ENCODE peak calls at places on chromosomes 2 and 18, in ten cellular contexts. One of them, this sample, is unnamed.

GRCh38 chr2:84830095-84830494 is 50.8 kb downstream of the TRABD2A start:
- DNase-seq in cardiac muscle cell: peak
- DNase-seq in IMR-90: no peak
- DNase-seq in GM06990: no peak
- DNase-seq in A549: no peak
- DNase-seq in Panc1: no peak
- DNase-seq in choroid plexus epithelial cell: peak
- DNase-seq in trophoblast cell: peak
- DNase-seq in gastrocnemius medialis: peak
- DNase-seq in H1: no peak
- DNase-seq in this sample: no peak

GRCh38 chr2:2046497-2046896 is 284.6 kb downstream of the MYT1L start:
- DNase-seq in Panc1: no peak
- DNase-seq in choroid plexus epithelial cell: no peak
- DNase-seq in trophoblast cell: no peak
- DNase-seq in H1: no peak
- DNase-seq in gastrocnemius medialis: no peak
- DNase-seq in GM06990: no peak
- DNase-seq in IMR-90: no peak
- DNase-seq in cardiac muscle cell: no peak
- DNase-seq in A549: no peak
- DNase-seq in this sample: no peak

GRCh38 chr18:21117385-21118135 is 5.9 kb upstream of the ROCK1 start:
- DNase-seq in IMR-90: peak
- DNase-seq in choroid plexus epithelial cell: peak
- DNase-seq in GM06990: no peak
- DNase-seq in A549: no peak
- DNase-seq in cardiac muscle cell: peak
- DNase-seq in gastrocnemius medialis: peak
- DNase-seq in Panc1: no peak
- DNase-seq in trophoblast cell: peak
- DNase-seq in H1: no peak
- DNase-seq in this sample: no peak

GRCh38 chr2:237351046-237351445 is 62.9 kb downstream of the COL6A3 start:
- DNase-seq in H1: no peak
- DNase-seq in Panc1: no peak
- DNase-seq in GM06990: no peak
- DNase-seq in choroid plexus epithelial cell: no peak
- DNase-seq in IMR-90: no peak
- DNase-seq in A549: no peak
- DNase-seq in cardiac muscle cell: no peak
- DNase-seq in gastrocnemius medialis: no peak
- DNase-seq in trophoblast cell: no peak
- DNase-seq in this sample: no peak

GRCh38 chr2:84435331-84436081 is 23.6 kb downstream of the SUCLG1 start:
- DNase-seq in H1: no peak
- DNase-seq in Panc1: no peak
- DNase-seq in choroid plexus epithelial cell: peak
- DNase-seq in GM06990: no peak
- DNase-seq in A549: no peak
- DNase-seq in trophoblast cell: no peak
- DNase-seq in cardiac muscle cell: peak
- DNase-seq in IMR-90: peak
- DNase-seq in gastrocnemius medialis: no peak
- DNase-seq in this sample: no peak

GRCh38 chr2:17317439-17317976 is 200.7 kb downstream of the RAD51AP2 start:
- DNase-seq in A549: no peak
- DNase-seq in gastrocnemius medialis: no peak
- DNase-seq in choroid plexus epithelial cell: peak
- DNase-seq in IMR-90: no peak
- DNase-seq in H1: no peak
- DNase-seq in cardiac muscle cell: no peak
- DNase-seq in GM06990: no peak
- DNase-seq in Panc1: no peak
- DNase-seq in trophoblast cell: no peak
- DNase-seq in this sample: no peak

GRCh38 chr2:70596739-70597138 is 43.1 kb upstream of the TGFA start:
- DNase-seq in choroid plexus epithelial cell: peak
- DNase-seq in H1: no peak
- DNase-seq in gastrocnemius medialis: no peak
- DNase-seq in GM06990: no peak
- DNase-seq in trophoblast cell: no peak
- DNase-seq in IMR-90: no peak
- DNase-seq in cardiac muscle cell: no peak
- DNase-seq in A549: no peak
- DNase-seq in Panc1: no peak
- DNase-seq in this sample: no peak

GRCh38 chr2:25632396-25632795 is 41.0 kb downstream of the DTNB start:
- DNase-seq in H1: no peak
- DNase-seq in gastrocnemius medialis: no peak
- DNase-seq in trophoblast cell: no peak
- DNase-seq in Panc1: no peak
- DNase-seq in choroid plexus epithelial cell: no peak
- DNase-seq in cardiac muscle cell: no peak
- DNase-seq in IMR-90: no peak
- DNase-seq in A549: no peak
- DNase-seq in GM06990: no peak
- DNase-seq in this sample: no peak

GRCh38 chr2:12269041-12269972 is 447.4 kb upstream of the TRIB2 start:
- DNase-seq in H1: no peak
- DNase-seq in Panc1: no peak
- DNase-seq in choroid plexus epithelial cell: no peak
- DNase-seq in cardiac muscle cell: no peak
- DNase-seq in trophoblast cell: no peak
- DNase-seq in A549: no peak
- DNase-seq in IMR-90: no peak
- DNase-seq in gastrocnemius medialis: no peak
- DNase-seq in GM06990: no peak
- DNase-seq in this sample: no peak

GRCh38 chr2:226585130-226585561 is 214.5 kb downstream of the IRS1 start:
- DNase-seq in H1: no peak
- DNase-seq in gastrocnemius medialis: no peak
- DNase-seq in IMR-90: no peak
- DNase-seq in GM06990: no peak
- DNase-seq in Panc1: no peak
- DNase-seq in choroid plexus epithelial cell: no peak
- DNase-seq in cardiac muscle cell: no peak
- DNase-seq in trophoblast cell: no peak
- DNase-seq in A549: no peak
- DNase-seq in this sample: no peak

GRCh38 chr2:161101406-161101805 is 58.8 kb upstream of the TANK start:
- DNase-seq in choroid plexus epithelial cell: no peak
- DNase-seq in A549: no peak
- DNase-seq in H1: no peak
- DNase-seq in gastrocnemius medialis: no peak
- DNase-seq in GM06990: no peak
- DNase-seq in cardiac muscle cell: no peak
- DNase-seq in Panc1: no peak
- DNase-seq in IMR-90: no peak
- DNase-seq in trophoblast cell: no peak
- DNase-seq in this sample: no peak

GRCh38 chr2:176110975-176111663 is 4.0 kb downstream of the HOXD11 start:
- DNase-seq in trophoblast cell: peak
- DNase-seq in A549: peak
- DNase-seq in choroid plexus epithelial cell: peak
- DNase-seq in GM06990: no peak
- DNase-seq in H1: peak
- DNase-seq in cardiac muscle cell: peak
- DNase-seq in gastrocnemius medialis: no peak
- DNase-seq in Panc1: no peak
- DNase-seq in IMR-90: peak
- DNase-seq in this sample: no peak

GRCh38 chr2:112343827-112344585 is 68.6 kb downstream of the ZC3H6 start:
- DNase-seq in H1: no peak
- DNase-seq in GM06990: peak
- DNase-seq in A549: no peak
- DNase-seq in IMR-90: peak
- DNase-seq in cardiac muscle cell: peak
- DNase-seq in Panc1: no peak
- DNase-seq in trophoblast cell: no peak
- DNase-seq in choroid plexus epithelial cell: no peak
- DNase-seq in gastrocnemius medialis: no peak
- DNase-seq in this sample: peak

GRCh38 chr2:69771461-69771860 is 29.5 kb downstream of the ANXA4 start:
- DNase-seq in gastrocnemius medialis: peak
- DNase-seq in Panc1: no peak
- DNase-seq in A549: no peak
- DNase-seq in GM06990: no peak
- DNase-seq in H1: no peak
- DNase-seq in cardiac muscle cell: no peak
- DNase-seq in choroid plexus epithelial cell: no peak
- DNase-seq in trophoblast cell: no peak
- DNase-seq in IMR-90: peak
- DNase-seq in this sample: no peak

GRCh38 chr2:60441791-60442190 is 111.7 kb downstream of the BCL11A start:
- DNase-seq in cardiac muscle cell: no peak
- DNase-seq in choroid plexus epithelial cell: no peak
- DNase-seq in Panc1: no peak
- DNase-seq in IMR-90: peak
- DNase-seq in GM06990: no peak
- DNase-seq in H1: no peak
- DNase-seq in gastrocnemius medialis: no peak
- DNase-seq in A549: no peak
- DNase-seq in trophoblast cell: peak
- DNase-seq in this sample: no peak

GRCh38 chr2:42859006-42859552 is 66.7 kb upstream of the HAAO start:
- DNase-seq in cardiac muscle cell: peak
- DNase-seq in GM06990: no peak
- DNase-seq in IMR-90: peak
- DNase-seq in trophoblast cell: peak
- DNase-seq in gastrocnemius medialis: no peak
- DNase-seq in H1: peak
- DNase-seq in A549: peak
- DNase-seq in Panc1: peak
- DNase-seq in choroid plexus epithelial cell: peak
- DNase-seq in this sample: peak

GRCh38 chr2:229715895-229716507 is 1.6 kb upstream of the DNER start:
- DNase-seq in choroid plexus epithelial cell: peak
- DNase-seq in A549: peak
- DNase-seq in GM06990: no peak
- DNase-seq in cardiac muscle cell: peak
- DNase-seq in H1: peak
- DNase-seq in IMR-90: no peak
- DNase-seq in trophoblast cell: no peak
- DNase-seq in Panc1: peak
- DNase-seq in gastrocnemius medialis: no peak
- DNase-seq in this sample: no peak

GRCh38 chr2:88658890-88659881 is 31.9 kb upstream of the EIF2AK3 start:
- DNase-seq in H1: no peak
- DNase-seq in choroid plexus epithelial cell: peak
- DNase-seq in Panc1: no peak
- DNase-seq in cardiac muscle cell: peak
- DNase-seq in trophoblast cell: no peak
- DNase-seq in IMR-90: peak
- DNase-seq in GM06990: no peak
- DNase-seq in A549: no peak
- DNase-seq in gastrocnemius medialis: peak
- DNase-seq in this sample: no peak
- H3K4me3 ChIP-seq in H1: peak
- H3K4me3 ChIP-seq in choroid plexus epithelial cell: no peak
- H3K4me3 ChIP-seq in Panc1: no peak
- H3K4me3 ChIP-seq in cardiac muscle cell: no peak
- H3K4me3 ChIP-seq in trophoblast cell: no peak
- H3K4me3 ChIP-seq in IMR-90: peak
- H3K4me3 ChIP-seq in GM06990: no peak
- H3K4me3 ChIP-seq in A549: no peak
- H3K4me3 ChIP-seq in gastrocnemius medialis: peak
- H3K4me3 ChIP-seq in this sample: no peak

DNA sequence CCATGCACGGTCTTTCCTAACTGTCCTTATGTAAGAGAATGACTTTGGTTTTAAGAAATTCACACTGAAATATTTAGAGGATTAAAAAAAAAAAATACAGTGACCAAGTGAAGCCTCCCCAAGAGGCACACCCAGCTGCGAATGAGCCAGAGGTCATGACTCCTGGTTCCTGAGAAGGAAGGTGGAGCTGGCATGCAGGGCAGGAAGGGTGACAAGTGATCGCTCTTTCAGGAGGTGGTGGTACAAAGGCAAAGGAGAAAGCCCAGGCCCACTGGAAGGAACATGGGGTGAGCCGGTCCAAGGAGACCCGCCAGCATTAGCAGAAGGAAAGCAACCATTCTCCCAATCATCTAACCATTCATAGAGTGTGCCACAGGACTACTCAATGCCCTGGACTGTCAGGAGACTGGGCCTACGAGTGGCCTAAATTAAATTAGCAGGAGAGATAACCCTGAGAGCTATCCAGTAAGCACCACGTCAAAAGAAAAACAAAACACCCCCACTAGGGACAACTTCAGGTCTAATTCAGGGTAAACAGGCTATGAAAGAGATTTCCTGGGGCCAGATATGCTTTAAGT is 7.8 kb downstream of the INO80C start:
- DNase-seq in gastrocnemius medialis: no peak
- DNase-seq in A549: no peak
- DNase-seq in cardiac muscle cell: no peak
- DNase-seq in GM06990: no peak
- DNase-seq in choroid plexus epithelial cell: no peak
- DNase-seq in trophoblast cell: no peak
- DNase-seq in IMR-90: no peak
- DNase-seq in H1: no peak
- DNase-seq in Panc1: no peak
- DNase-seq in this sample: no peak
- H3K4me3 ChIP-seq in gastrocnemius medialis: no peak
- H3K4me3 ChIP-seq in A549: no peak
- H3K4me3 ChIP-seq in cardiac muscle cell: no peak
- H3K4me3 ChIP-seq in GM06990: no peak
- H3K4me3 ChIP-seq in choroid plexus epithelial cell: no peak
- H3K4me3 ChIP-seq in trophoblast cell: no peak
- H3K4me3 ChIP-seq in IMR-90: no peak
- H3K4me3 ChIP-seq in H1: no peak
- H3K4me3 ChIP-seq in Panc1: no peak
- H3K4me3 ChIP-seq in this sample: no peak

DNA sequence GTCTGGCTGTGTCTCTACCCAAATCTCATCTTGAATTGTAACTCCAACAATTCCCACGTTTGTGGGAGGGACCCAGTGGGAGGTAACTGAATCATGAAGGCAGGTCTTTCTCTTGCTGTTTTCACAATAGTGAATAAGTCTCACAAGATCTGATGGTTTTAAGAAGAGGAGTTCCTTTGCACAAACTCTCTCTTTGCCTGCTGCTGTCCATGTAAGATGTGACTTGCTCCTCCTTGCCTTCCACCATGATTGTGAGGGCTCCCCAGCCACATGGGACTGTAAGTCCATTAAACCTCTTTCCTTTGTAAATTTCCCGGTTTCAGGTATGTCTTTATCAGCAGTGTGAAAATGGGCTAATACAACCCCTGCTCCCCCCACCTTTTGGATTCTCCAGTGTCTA is 23.8 kb downstream of the VWA3B start:
- DNase-seq in choroid plexus epithelial cell: no peak
- DNase-seq in H1: no peak
- DNase-seq in gastrocnemius medialis: no peak
- DNase-seq in cardiac muscle cell: no peak
- DNase-seq in Panc1: no peak
- DNase-seq in IMR-90: no peak
- DNase-seq in trophoblast cell: no peak
- DNase-seq in GM06990: no peak
- DNase-seq in A549: no peak
- DNase-seq in this sample: no peak
- H3K4me3 ChIP-seq in choroid plexus epithelial cell: no peak
- H3K4me3 ChIP-seq in H1: no peak
- H3K4me3 ChIP-seq in gastrocnemius medialis: no peak
- H3K4me3 ChIP-seq in cardiac muscle cell: no peak
- H3K4me3 ChIP-seq in Panc1: no peak
- H3K4me3 ChIP-seq in IMR-90: no peak
- H3K4me3 ChIP-seq in trophoblast cell: no peak
- H3K4me3 ChIP-seq in GM06990: no peak
- H3K4me3 ChIP-seq in A549: no peak
- H3K4me3 ChIP-seq in this sample: no peak

GRCh38 chr18:69161383-69162028 is 239.2 kb upstream of the DOK6 start:
- DNase-seq in cardiac muscle cell: peak
- DNase-seq in GM06990: no peak
- DNase-seq in Panc1: no peak
- DNase-seq in A549: no peak
- DNase-seq in trophoblast cell: no peak
- DNase-seq in choroid plexus epithelial cell: peak
- DNase-seq in H1: no peak
- DNase-seq in IMR-90: peak
- DNase-seq in gastrocnemius medialis: no peak
- DNase-seq in this sample: no peak
- H3K4me3 ChIP-seq in cardiac muscle cell: no peak
- H3K4me3 ChIP-seq in GM06990: no peak
- H3K4me3 ChIP-seq in Panc1: no peak
- H3K4me3 ChIP-seq in A549: no peak
- H3K4me3 ChIP-seq in trophoblast cell: no peak
- H3K4me3 ChIP-seq in choroid plexus epithelial cell: no peak
- H3K4me3 ChIP-seq in H1: no peak
- H3K4me3 ChIP-seq in IMR-90: peak
- H3K4me3 ChIP-seq in gastrocnemius medialis: no peak
- H3K4me3 ChIP-seq in this sample: no peak